ENCODE peak calls at places on chromosome 20, in four cellular contexts. One of them, this sample, is unnamed.

GRCh38 chr20:17749979-17750721 is 50.4 kb downstream of the BANF2 start:
- DNase-seq in spleen: peak; percentile 80
- DNase-seq in activated T-cell treated with anti-CD3 and anti-CD28 coated beads, Interleukin-2, amount 50 U/mL, for 1 hour: no peak
- DNase-seq in RWPE1: no peak
- DNase-seq in this sample: peak; percentile 77

GRCh38 chr20:57223648-57224489 is 42.6 kb downstream of the BMP7 start:
- DNase-seq in spleen: no peak
- DNase-seq in activated T-cell treated with anti-CD3 and anti-CD28 coated beads, Interleukin-2, amount 50 U/mL, for 1 hour: no peak
- DNase-seq in RWPE1: peak; percentile 53
- DNase-seq in this sample: no peak

GRCh38 chr20:48599748-48600469 is 227.9 kb downstream of the PREX1 start:
- DNase-seq in RWPE1: no peak
- DNase-seq in spleen: peak; percentile 4
- DNase-seq in activated T-cell treated with anti-CD3 and anti-CD28 coated beads, Interleukin-2, amount 50 U/mL, for 1 hour: no peak
- DNase-seq in this sample: peak; percentile 35

GRCh38 chr20:60589624-60590023 is 631.4 kb downstream of the CDH26 start:
- DNase-seq in RWPE1: peak; percentile 59
- DNase-seq in spleen: no peak
- DNase-seq in activated T-cell treated with anti-CD3 and anti-CD28 coated beads, Interleukin-2, amount 50 U/mL, for 1 hour: no peak
- DNase-seq in this sample: no peak

GRCh38 chr20:53159144-53159543 is 187.0 kb downstream of the TSHZ2 start:
- DNase-seq in spleen: no peak
- DNase-seq in activated T-cell treated with anti-CD3 and anti-CD28 coated beads, Interleukin-2, amount 50 U/mL, for 1 hour: no peak
- DNase-seq in RWPE1: no peak
- DNase-seq in this sample: no peak

GRCh38 chr20:49904440-49905214 is 10.7 kb downstream of the SPATA2 start:
- DNase-seq in RWPE1: no peak
- DNase-seq in spleen: no peak
- DNase-seq in activated T-cell treated with anti-CD3 and anti-CD28 coated beads, Interleukin-2, amount 50 U/mL, for 1 hour: no peak
- DNase-seq in this sample: peak; percentile 47

GRCh38 chr20:46057856-46058655 is 29.0 kb downstream of the SLC12A5 start:
- DNase-seq in spleen: peak; percentile 88
- DNase-seq in activated T-cell treated with anti-CD3 and anti-CD28 coated beads, Interleukin-2, amount 50 U/mL, for 1 hour: peak; percentile 36
- DNase-seq in RWPE1: peak; percentile 32
- DNase-seq in this sample: peak; percentile 76

GRCh38 chr20:10020937-10021336 is 13.8 kb upstream of the ANKEF1 start:
- DNase-seq in RWPE1: no peak
- DNase-seq in spleen: no peak
- DNase-seq in activated T-cell treated with anti-CD3 and anti-CD28 coated beads, Interleukin-2, amount 50 U/mL, for 1 hour: no peak
- DNase-seq in this sample: no peak

GRCh38 chr20:17644451-17644850 is 37.6 kb downstream of the RRBP1 start:
- DNase-seq in spleen: peak; percentile 63
- DNase-seq in RWPE1: no peak
- DNase-seq in activated T-cell treated with anti-CD3 and anti-CD28 coated beads, Interleukin-2, amount 50 U/mL, for 1 hour: no peak
- DNase-seq in this sample: peak; percentile 63

GRCh38 chr20:8777866-8778265 is 291.0 kb upstream of the PLCB4 start:
- DNase-seq in activated T-cell treated with anti-CD3 and anti-CD28 coated beads, Interleukin-2, amount 50 U/mL, for 1 hour: no peak
- DNase-seq in spleen: no peak
- DNase-seq in RWPE1: no peak
- DNase-seq in this sample: no peak

GRCh38 chr20:23151885-23152284 is 65.8 kb upstream of the CD93 start:
- DNase-seq in activated T-cell treated with anti-CD3 and anti-CD28 coated beads, Interleukin-2, amount 50 U/mL, for 1 hour: no peak
- DNase-seq in spleen: no peak
- DNase-seq in RWPE1: no peak
- DNase-seq in this sample: no peak

GRCh38 chr20:63433756-63434531 is 38.5 kb downstream of the KCNQ2 start:
- DNase-seq in activated T-cell treated with anti-CD3 and anti-CD28 coated beads, Interleukin-2, amount 50 U/mL, for 1 hour: no peak
- DNase-seq in RWPE1: no peak
- DNase-seq in spleen: no peak
- DNase-seq in this sample: no peak

GRCh38 chr20:13222319-13222716 is 1.2 kb downstream of the ISM1 start:
- DNase-seq in spleen: no peak
- DNase-seq in RWPE1: no peak
- DNase-seq in activated T-cell treated with anti-CD3 and anti-CD28 coated beads, Interleukin-2, amount 50 U/mL, for 1 hour: no peak
- DNase-seq in this sample: no peak

GRCh38 chr20:47676219-47676721 is 109.0 kb downstream of the SULF2 start:
- DNase-seq in spleen: peak; percentile 59
- DNase-seq in RWPE1: no peak
- DNase-seq in activated T-cell treated with anti-CD3 and anti-CD28 coated beads, Interleukin-2, amount 50 U/mL, for 1 hour: no peak
- DNase-seq in this sample: peak; percentile 55

GRCh38 chr20:45828589-45828988 is 1.5 kb upstream of the TNNC2 start:
- DNase-seq in RWPE1: no peak
- DNase-seq in activated T-cell treated with anti-CD3 and anti-CD28 coated beads, Interleukin-2, amount 50 U/mL, for 1 hour: no peak
- DNase-seq in spleen: peak; percentile 51
- DNase-seq in this sample: no peak